ENCODE peak calls at places on chromosomes 7 and 10, in ten cellular contexts. V, C, G, U, K, R, O, Q, W and F are unnamed samples.

GRCh38 chr10:102452672-102453340 is 1.5 kb upstream of the C10orf95 start:
- DNase-seq in V (no peak), C (peak; percentile 90), G (peak; percentile 56), U (peak; percentile 79), K (no peak), R (no peak), O (peak; percentile 47), Q (peak; percentile 68), W (no peak), F (peak; percentile 75)

GRCh38 chr7:26497801-26498596 is 206.3 kb downstream of the SNX10 start:
- DNase-seq in V (no peak), C (no peak), G (no peak), U (no peak), K (no peak), R (no peak), O (no peak), Q (peak; percentile 12), W (no peak), F (peak; percentile 3)

GRCh38 chr7:155791836-155792235 is 20.4 kb downstream of the SHH start:
- DNase-seq in V (no peak), C (no peak), G (no peak), U (no peak), K (no peak), R (no peak), O (no peak), Q (no peak), W (no peak), F (no peak)

GRCh38 chr7:5424689-5425506 is 1.3 kb upstream of the TNRC18 start:
- DNase-seq in V (peak; percentile 46), C (peak; percentile 47), G (peak; percentile 52), U (peak; percentile 66), K (peak; percentile 51), R (no peak), O (no peak), Q (no peak), W (no peak), F (no peak)

GRCh38 chr10:32446701-32447406 is 914 bp downstream of the CCDC7 start:
- DNase-seq in V (peak; percentile 27), C (peak; percentile 57), G (peak; percentile 28), U (no peak), K (no peak), R (no peak), O (peak; percentile 31), Q (peak; percentile 25), W (no peak), F (peak; percentile 18)

GRCh38 chr10:127320176-127320575 is 123.8 kb upstream of the INSYN2A start:
- DNase-seq in V (no peak), C (peak; percentile 62), G (no peak), U (no peak), K (no peak), R (no peak), O (no peak), Q (no peak), W (no peak), F (no peak)

GRCh38 chr7:81908220-81908619 is 138.4 kb upstream of the HGF start:
- DNase-seq in V (no peak), C (peak; percentile 3), G (peak; percentile 36), U (no peak), K (no peak), R (no peak), O (peak; percentile 26), Q (peak; percentile 24), W (no peak), F (peak; percentile 42)

GRCh38 chr10:131453772-131454634 is 142.5 kb upstream of the TCERG1L start:
- DNase-seq in V (peak; percentile 84), C (peak; percentile 16), G (peak; percentile 20), U (peak; percentile 14), K (peak; percentile 76), R (no peak), O (peak; percentile 40), Q (peak; percentile 61), W (no peak), F (no peak)

GRCh38 chr7:8149222-8149621 is 112.7 kb downstream of the ICA1 start:
- DNase-seq in V (no peak), C (no peak), G (peak; percentile 1), U (no peak), K (no peak), R (no peak), O (no peak), Q (no peak), W (no peak), F (no peak)

GRCh38 chr10:30529373-30529998 is 95.5 kb downstream of the MAP3K8 start:
- DNase-seq in V (peak; percentile 32), C (no peak), G (no peak), U (no peak), K (peak; percentile 17), R (no peak), O (no peak), Q (no peak), W (no peak), F (no peak)

GRCh38 chr10:17249820-17250219 is 21.8 kb downstream of the VIM start:
- DNase-seq in V (peak; percentile 30), C (peak; percentile 57), G (peak; percentile 60), U (peak; percentile 54), K (no peak), R (no peak), O (peak; percentile 24), Q (peak; percentile 33), W (no peak), F (peak; percentile 27)

GRCh38 chr10:71434760-71435394 is 38.2 kb downstream of the CDH23 start:
- DNase-seq in V (no peak), C (no peak), G (no peak), U (no peak), K (no peak), R (no peak), O (no peak), Q (no peak), W (peak; percentile 28), F (no peak)

GRCh38 chr7:45563804-45564461 is 10.2 kb upstream of the ADCY1 start:
- DNase-seq in V (no peak), C (no peak), G (no peak), U (no peak), K (no peak), R (no peak), O (no peak), Q (no peak), W (no peak), F (no peak)

GRCh38 chr7:98616381-98617050 is 569 bp upstream of the NPTX2 start:
- DNase-seq in V (peak; percentile 67), C (no peak), G (no peak), U (no peak), K (no peak), R (no peak), O (no peak), Q (no peak), W (no peak), F (no peak)

DNA sequence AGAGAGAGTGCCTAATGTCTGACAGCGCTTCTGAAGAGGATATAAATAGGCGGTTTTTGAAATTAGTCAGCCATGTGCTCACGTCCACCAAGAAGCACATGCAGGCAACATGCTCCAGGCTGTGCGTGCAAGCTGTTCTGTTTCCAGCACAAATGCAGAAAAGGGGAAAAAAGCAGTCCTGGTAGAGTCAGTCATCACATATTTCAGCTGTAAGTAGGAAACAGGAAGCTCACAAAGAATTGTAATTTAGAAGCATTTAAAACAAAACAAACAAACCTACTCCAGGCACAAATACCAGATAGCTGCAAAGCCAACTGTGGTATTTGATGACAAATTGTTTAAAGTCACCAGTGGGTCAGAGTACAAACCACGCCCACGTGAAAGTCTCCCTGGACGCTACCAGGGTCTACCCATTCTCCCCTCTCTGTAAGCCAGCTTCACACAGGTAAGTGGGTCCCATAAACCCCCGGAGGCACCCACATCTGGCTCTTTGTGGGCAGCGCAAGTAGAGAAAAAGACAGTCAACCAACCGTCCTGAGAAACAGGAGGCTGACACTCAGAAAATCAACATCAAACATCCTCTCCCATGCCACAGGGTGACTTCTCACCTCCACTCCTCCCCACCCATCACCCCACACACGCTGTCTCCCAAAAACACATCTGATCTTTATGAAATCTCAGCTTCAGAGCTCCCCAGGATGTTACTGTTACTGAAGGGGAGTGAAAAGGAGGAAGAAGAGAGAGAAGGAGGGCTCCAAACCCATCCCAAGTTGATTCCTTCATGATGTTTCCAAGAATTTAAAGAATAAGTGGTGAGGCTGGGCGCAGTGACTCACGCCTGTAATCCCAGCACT is 186.4 kb downstream of the FAM107B start:
- DNase-seq in V (no peak), C (peak; percentile 88), G (peak; percentile 92), U (peak; percentile 96), K (no peak), R (peak; percentile 97), O (peak; percentile 76), Q (peak; percentile 81), W (no peak), F (peak; percentile 86)
- H3K4me3 ChIP-seq in V (no peak overlapping the region), C (no peak overlapping the region), G (peak overlapping the region; percentile 7), U (no peak overlapping the region), K (no peak overlapping the region), R (peak overlapping the region; percentile 34), O (peak overlapping the region; percentile 18), Q (no peak overlapping the region), W (no peak overlapping the region), F (no peak overlapping the region)

GRCh38 chr7:105678811-105679495 is 97.7 kb upstream of the EFCAB10 start:
- DNase-seq in V (peak; percentile 54), C (peak; percentile 80), G (peak; percentile 29), U (peak; percentile 62), K (peak; percentile 70), R (no peak), O (no peak), Q (peak; percentile 79), W (no peak), F (peak; percentile 62)
- TF ChIP-seq CTCF in V (no peak), C (no peak), G (no peak), U (no peak), K (no peak), R (no peak), O (no peak), Q (no peak), W (no peak), F (no peak)

GRCh38 chr7:38206071-38206470 is 28.0 kb downstream of the STARD3NL start:
- DNase-seq in V (no peak), C (no peak), G (no peak), U (no peak), K (no peak), R (no peak), O (no peak), Q (no peak), W (no peak), F (no peak)
- H3K4me3 ChIP-seq in V (no peak overlapping the region), C (no peak overlapping the region), G (no peak overlapping the region), U (no peak overlapping the region), K (no peak overlapping the region), R (no peak overlapping the region), O (no peak overlapping the region), Q (no peak overlapping the region), W (no peak overlapping the region), F (no peak overlapping the region)

GRCh38 chr7:157480651-157481050 is 143.8 kb downstream of the DNAJB6 start:
- DNase-seq in V (no peak), C (no peak), G (no peak), U (no peak), K (no peak), R (no peak), O (no peak), Q (no peak), W (no peak), F (no peak)

GRCh38 chr7:157481389-157481788 is 144.6 kb downstream of the DNAJB6 start:
- DNase-seq in V (no peak), C (no peak), G (no peak), U (no peak), K (no peak), R (no peak), O (no peak), Q (no peak), W (no peak), F (no peak)

GRCh38 chr7:157476654-157477549 is 140.1 kb downstream of the DNAJB6 start:
- DNase-seq in V (no peak), C (no peak), G (no peak), U (no peak), K (no peak), R (no peak), O (no peak), Q (no peak), W (no peak), F (no peak)

GRCh38 chr7:157477550-157478212 is 140.9 kb downstream of the DNAJB6 start:
- DNase-seq in V (no peak), C (no peak), G (no peak), U (no peak), K (no peak), R (no peak), O (no peak), Q (no peak), W (no peak), F (no peak)

GRCh38 chr7:157479326-157479725 is 142.5 kb downstream of the DNAJB6 start:
- DNase-seq in V (no peak), C (no peak), G (no peak), U (no peak), K (no peak), R (no peak), O (no peak), Q (no peak), W (no peak), F (no peak)
- TF ChIP-seq CTCF in V (no peak), C (no peak), G (no peak), U (no peak), K (no peak), R (no peak), O (no peak), Q (no peak), W (no peak), F (no peak)